ENCODE peak calls at places on chromosome 7, in six cellular contexts. One of them, this sample, is unnamed.

GRCh38 chr7:123675092-123675473 is 19.4 kb downstream of the LMOD2 start:
- DNase-seq in NCI-H460: no peak
- DNase-seq in left ventricle myocardium superior: no peak
- DNase-seq in choroid plexus epithelial cell: peak; percentile 64
- DNase-seq in NCI-H1436: no peak
- DNase-seq in fibroblast of the aortic adventitia: peak; percentile 68
- DNase-seq in this sample: no peak

GRCh38 chr7:74535951-74536356 is 82.2 kb downstream of the GTF2IRD1 start:
- DNase-seq in NCI-H460: no peak
- DNase-seq in NCI-H1436: no peak
- DNase-seq in fibroblast of the aortic adventitia: no peak
- DNase-seq in choroid plexus epithelial cell: no peak
- DNase-seq in left ventricle myocardium superior: peak; percentile 58
- DNase-seq in this sample: no peak

GRCh38 chr7:20779041-20779440 is 7.6 kb downstream of the SP8 start:
- DNase-seq in NCI-H460: no peak
- DNase-seq in NCI-H1436: no peak
- DNase-seq in choroid plexus epithelial cell: no peak
- DNase-seq in fibroblast of the aortic adventitia: no peak
- DNase-seq in left ventricle myocardium superior: no peak
- DNase-seq in this sample: no peak

GRCh38 chr7:36637417-36637816 is 86.9 kb downstream of the AOAH start:
- DNase-seq in choroid plexus epithelial cell: no peak
- DNase-seq in NCI-H1436: no peak
- DNase-seq in fibroblast of the aortic adventitia: no peak
- DNase-seq in NCI-H460: no peak
- DNase-seq in left ventricle myocardium superior: no peak
- DNase-seq in this sample: no peak

GRCh38 chr7:151012921-151013347 is 11.4 kb downstream of the ATG9B start:
- DNase-seq in left ventricle myocardium superior: no peak
- DNase-seq in choroid plexus epithelial cell: peak; percentile 54
- DNase-seq in NCI-H1436: no peak
- DNase-seq in fibroblast of the aortic adventitia: no peak
- DNase-seq in NCI-H460: peak; percentile 7
- DNase-seq in this sample: peak; percentile 63

GRCh38 chr7:84813376-84813775 is 373.5 kb downstream of the SEMA3D start:
- DNase-seq in left ventricle myocardium superior: no peak
- DNase-seq in NCI-H1436: no peak
- DNase-seq in NCI-H460: no peak
- DNase-seq in fibroblast of the aortic adventitia: no peak
- DNase-seq in choroid plexus epithelial cell: no peak
- DNase-seq in this sample: no peak

GRCh38 chr7:3399858-3400257 is 98.8 kb downstream of the SDK1 start:
- DNase-seq in choroid plexus epithelial cell: peak; percentile 60
- DNase-seq in NCI-H1436: no peak
- DNase-seq in left ventricle myocardium superior: no peak
- DNase-seq in NCI-H460: peak; percentile 36
- DNase-seq in fibroblast of the aortic adventitia: peak; percentile 9
- DNase-seq in this sample: no peak

GRCh38 chr7:23530355-23530754 is 1.4 kb downstream of the TRA2A start:
- DNase-seq in NCI-H460: peak; percentile 11
- DNase-seq in NCI-H1436: peak; percentile 11
- DNase-seq in fibroblast of the aortic adventitia: peak; percentile 33
- DNase-seq in left ventricle myocardium superior: no peak
- DNase-seq in choroid plexus epithelial cell: peak; percentile 57
- DNase-seq in this sample: no peak

GRCh38 chr7:32293833-32294232 is 196.3 kb downstream of the LSM5 start:
- DNase-seq in fibroblast of the aortic adventitia: no peak
- DNase-seq in choroid plexus epithelial cell: no peak
- DNase-seq in NCI-H460: no peak
- DNase-seq in NCI-H1436: no peak
- DNase-seq in left ventricle myocardium superior: no peak
- DNase-seq in this sample: no peak

GRCh38 chr7:100719523-100720319 is 547 bp upstream of the EPO start:
- DNase-seq in NCI-H1436: no peak
- DNase-seq in choroid plexus epithelial cell: peak; percentile 57
- DNase-seq in fibroblast of the aortic adventitia: peak; percentile 67
- DNase-seq in left ventricle myocardium superior: no peak
- DNase-seq in NCI-H460: peak; percentile 21
- DNase-seq in this sample: no peak

GRCh38 chr7:155456772-155457543 is 971 bp upstream of the EN2 start:
- DNase-seq in choroid plexus epithelial cell: peak; percentile 42
- DNase-seq in left ventricle myocardium superior: peak; percentile 78
- DNase-seq in NCI-H460: peak; percentile 50
- DNase-seq in fibroblast of the aortic adventitia: peak; percentile 45
- DNase-seq in NCI-H1436: no peak
- DNase-seq in this sample: peak; percentile 79

GRCh38 chr7:76272872-76273271 is 29.6 kb upstream of the HSPB1 start:
- DNase-seq in NCI-H1436: no peak
- DNase-seq in left ventricle myocardium superior: no peak
- DNase-seq in choroid plexus epithelial cell: no peak
- DNase-seq in fibroblast of the aortic adventitia: no peak
- DNase-seq in NCI-H460: no peak
- DNase-seq in this sample: no peak

GRCh38 chr7:36275735-36276284 is 113.9 kb upstream of the ANLN start:
- DNase-seq in NCI-H460: no peak
- DNase-seq in NCI-H1436: no peak
- DNase-seq in left ventricle myocardium superior: no peak
- DNase-seq in choroid plexus epithelial cell: no peak
- DNase-seq in fibroblast of the aortic adventitia: no peak
- DNase-seq in this sample: no peak

GRCh38 chr7:17598305-17598704 is 299.9 kb downstream of the AHR start:
- DNase-seq in choroid plexus epithelial cell: no peak
- DNase-seq in left ventricle myocardium superior: no peak
- DNase-seq in NCI-H1436: no peak
- DNase-seq in NCI-H460: no peak
- DNase-seq in fibroblast of the aortic adventitia: no peak
- DNase-seq in this sample: no peak

GRCh38 chr7:143261901-143262300 is 1.3 kb upstream of the GSTK1 start:
- DNase-seq in left ventricle myocardium superior: no peak
- DNase-seq in NCI-H1436: no peak
- DNase-seq in NCI-H460: no peak
- DNase-seq in fibroblast of the aortic adventitia: no peak
- DNase-seq in choroid plexus epithelial cell: no peak
- DNase-seq in this sample: no peak

GRCh38 chr7:35351466-35351865 is 97.6 kb upstream of the TBX20 start:
- DNase-seq in NCI-H1436: no peak
- DNase-seq in fibroblast of the aortic adventitia: no peak
- DNase-seq in choroid plexus epithelial cell: no peak
- DNase-seq in NCI-H460: no peak
- DNase-seq in left ventricle myocardium superior: no peak
- DNase-seq in this sample: no peak

GRCh38 chr7:3592438-3593134 is 291.5 kb downstream of the SDK1 start:
- DNase-seq in choroid plexus epithelial cell: peak; percentile 13
- DNase-seq in NCI-H1436: no peak
- DNase-seq in NCI-H460: no peak
- DNase-seq in fibroblast of the aortic adventitia: no peak
- DNase-seq in left ventricle myocardium superior: no peak
- DNase-seq in this sample: no peak

GRCh38 chr7:150944066-150945042 is 33.8 kb downstream of the KCNH2 start:
- DNase-seq in left ventricle myocardium superior: no peak
- DNase-seq in NCI-H460: no peak
- DNase-seq in NCI-H1436: no peak
- DNase-seq in choroid plexus epithelial cell: no peak
- DNase-seq in fibroblast of the aortic adventitia: no peak
- DNase-seq in this sample: peak; percentile 57

GRCh38 chr7:105854516-105854915 is 21.9 kb downstream of the ATXN7L1 start:
- DNase-seq in NCI-H1436: no peak
- DNase-seq in fibroblast of the aortic adventitia: no peak
- DNase-seq in NCI-H460: no peak
- DNase-seq in left ventricle myocardium superior: no peak
- DNase-seq in choroid plexus epithelial cell: no peak
- DNase-seq in this sample: no peak

GRCh38 chr7:78099715-78100477 is 301.3 kb downstream of the PHTF2 start:
- DNase-seq in choroid plexus epithelial cell: peak; percentile 6
- DNase-seq in NCI-H1436: no peak
- DNase-seq in fibroblast of the aortic adventitia: peak; percentile 80
- DNase-seq in NCI-H460: no peak
- DNase-seq in left ventricle myocardium superior: no peak
- DNase-seq in this sample: no peak

GRCh38 chr7:108511939-108512338 is 14.0 kb downstream of the PNPLA8 start:
- DNase-seq in choroid plexus epithelial cell: no peak
- DNase-seq in NCI-H460: no peak
- DNase-seq in NCI-H1436: no peak
- DNase-seq in left ventricle myocardium superior: no peak
- DNase-seq in fibroblast of the aortic adventitia: no peak
- DNase-seq in this sample: no peak

GRCh38 chr7:30412810-30413504 is 65.6 kb downstream of the NOD1 start:
- DNase-seq in choroid plexus epithelial cell: peak; percentile 91
- DNase-seq in NCI-H1436: no peak
- DNase-seq in fibroblast of the aortic adventitia: peak; percentile 90
- DNase-seq in NCI-H460: peak; percentile 83
- DNase-seq in left ventricle myocardium superior: no peak
- DNase-seq in this sample: no peak

GRCh38 chr7:155969192-155969929 is 157.1 kb upstream of the SHH start:
- DNase-seq in choroid plexus epithelial cell: no peak
- DNase-seq in NCI-H460: no peak
- DNase-seq in NCI-H1436: no peak
- DNase-seq in left ventricle myocardium superior: no peak
- DNase-seq in fibroblast of the aortic adventitia: no peak
- DNase-seq in this sample: peak; percentile 48

GRCh38 chr7:27241189-27242045 is 1.2 kb upstream of the EVX1 start:
- DNase-seq in NCI-H1436: no peak
- DNase-seq in fibroblast of the aortic adventitia: no peak
- DNase-seq in left ventricle myocardium superior: no peak
- DNase-seq in choroid plexus epithelial cell: no peak
- DNase-seq in NCI-H460: no peak
- DNase-seq in this sample: no peak

GRCh38 chr7:65946895-65947294 is 35.1 kb downstream of the GUSB start:
- DNase-seq in left ventricle myocardium superior: no peak
- DNase-seq in fibroblast of the aortic adventitia: no peak
- DNase-seq in NCI-H460: peak; percentile 62
- DNase-seq in NCI-H1436: no peak
- DNase-seq in choroid plexus epithelial cell: peak; percentile 76
- DNase-seq in this sample: no peak